ENCODE peak calls at places on chromosomes 7 and 10, in seven cellular contexts. One of them, this sample, is unnamed.

GRCh38 chr10:62266147-62266546 is 2.5 kb downstream of the RTKN2 start:
- DNase-seq in K562: no peak
- DNase-seq in A549: no peak
- DNase-seq in adrenal gland: no peak
- DNase-seq in ovary: no peak
- DNase-seq in heart left ventricle: no peak
- DNase-seq in spleen: no peak
- DNase-seq in this sample: no peak

GRCh38 chr7:151586531-151587270 is 67.0 kb upstream of the RHEB start:
- DNase-seq in adrenal gland: no peak
- DNase-seq in heart left ventricle: no peak
- DNase-seq in A549: no peak
- DNase-seq in ovary: no peak
- DNase-seq in K562: no peak
- DNase-seq in spleen: no peak
- DNase-seq in this sample: no peak

GRCh38 chr7:100891555-100891954 is 2.0 kb upstream of the UFSP1 start:
- DNase-seq in heart left ventricle: peak
- DNase-seq in A549: no peak
- DNase-seq in adrenal gland: no peak
- DNase-seq in K562: no peak
- DNase-seq in spleen: no peak
- DNase-seq in ovary: no peak
- DNase-seq in this sample: no peak

GRCh38 chr10:127884501-127884900 is 8.2 kb downstream of the CLRN3 start:
- DNase-seq in heart left ventricle: no peak
- DNase-seq in K562: no peak
- DNase-seq in spleen: no peak
- DNase-seq in adrenal gland: no peak
- DNase-seq in ovary: no peak
- DNase-seq in A549: no peak
- DNase-seq in this sample: no peak

GRCh38 chr10:102682441-102682840 is 31.8 kb downstream of the ARL3 start:
- DNase-seq in A549: no peak
- DNase-seq in heart left ventricle: no peak
- DNase-seq in ovary: no peak
- DNase-seq in spleen: no peak
- DNase-seq in K562: peak
- DNase-seq in adrenal gland: no peak
- DNase-seq in this sample: no peak

GRCh38 chr7:22589641-22590141 is 89.7 kb upstream of the STEAP1B start:
- DNase-seq in K562: no peak
- DNase-seq in A549: no peak
- DNase-seq in ovary: peak
- DNase-seq in spleen: no peak
- DNase-seq in heart left ventricle: peak
- DNase-seq in adrenal gland: peak
- DNase-seq in this sample: no peak

GRCh38 chr7:34296663-34297062 is 361.4 kb upstream of the NPSR1 start:
- DNase-seq in heart left ventricle: no peak
- DNase-seq in ovary: no peak
- DNase-seq in K562: no peak
- DNase-seq in adrenal gland: no peak
- DNase-seq in spleen: no peak
- DNase-seq in A549: no peak
- DNase-seq in this sample: no peak

GRCh38 chr7:34308595-34308994 is 349.4 kb upstream of the NPSR1 start:
- DNase-seq in A549: no peak
- DNase-seq in adrenal gland: no peak
- DNase-seq in heart left ventricle: no peak
- DNase-seq in spleen: no peak
- DNase-seq in ovary: no peak
- DNase-seq in K562: no peak
- DNase-seq in this sample: no peak

GRCh38 chr10:82190432-82191260 is 315.7 kb downstream of the NRG3 start:
- DNase-seq in heart left ventricle: no peak
- DNase-seq in spleen: no peak
- DNase-seq in ovary: no peak
- DNase-seq in adrenal gland: no peak
- DNase-seq in K562: no peak
- DNase-seq in A549: no peak
- DNase-seq in this sample: no peak

GRCh38 chr10:88472540-88472939 is 110.6 kb downstream of the RNLS start:
- DNase-seq in adrenal gland: no peak
- DNase-seq in ovary: no peak
- DNase-seq in K562: no peak
- DNase-seq in A549: no peak
- DNase-seq in spleen: no peak
- DNase-seq in heart left ventricle: no peak
- DNase-seq in this sample: no peak

GRCh38 chr10:91035650-91036292 is 114.9 kb upstream of the ANKRD1 start:
- DNase-seq in ovary: no peak
- DNase-seq in adrenal gland: no peak
- DNase-seq in heart left ventricle: no peak
- DNase-seq in K562: no peak
- DNase-seq in A549: no peak
- DNase-seq in spleen: no peak
- DNase-seq in this sample: no peak
- H3K4me3 ChIP-seq in ovary: no peak
- H3K4me3 ChIP-seq in adrenal gland: no peak
- H3K4me3 ChIP-seq in heart left ventricle: no peak
- H3K4me3 ChIP-seq in K562: no peak
- H3K4me3 ChIP-seq in A549: no peak
- H3K4me3 ChIP-seq in spleen: no peak
- H3K4me3 ChIP-seq in this sample: no peak

DNA sequence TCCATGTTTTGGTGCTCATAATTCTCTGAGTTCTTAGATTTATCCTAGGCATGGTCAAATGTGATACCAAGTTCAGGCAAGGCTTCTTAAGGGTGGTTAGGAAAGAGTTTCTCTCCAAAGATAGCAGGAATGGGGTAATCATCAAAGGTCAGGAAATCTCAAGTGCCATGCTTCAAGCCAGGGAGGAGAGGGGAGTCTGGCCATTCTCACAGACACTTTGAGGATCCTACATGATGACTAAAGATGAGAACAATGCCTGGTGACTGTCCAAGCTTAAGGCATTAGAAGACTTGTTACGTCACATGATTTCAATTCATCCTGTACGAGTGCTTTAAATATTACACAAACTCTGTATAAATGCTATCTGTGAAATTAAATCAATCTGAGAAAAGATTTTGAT is 59.4 kb downstream of the POM121L12 start:
- DNase-seq in heart left ventricle: no peak
- DNase-seq in A549: no peak
- DNase-seq in K562: no peak
- DNase-seq in adrenal gland: no peak
- DNase-seq in spleen: no peak
- DNase-seq in ovary: no peak
- DNase-seq in this sample: no peak
- H3K27ac ChIP-seq in heart left ventricle: no peak
- H3K27ac ChIP-seq in A549: no peak
- H3K27ac ChIP-seq in K562: no peak
- H3K27ac ChIP-seq in adrenal gland: no peak
- H3K27ac ChIP-seq in spleen: no peak
- H3K27ac ChIP-seq in ovary: no peak
- H3K27ac ChIP-seq in this sample: no peak

GRCh38 chr10:944034-944831 is 12.7 kb upstream of the LARP4B start:
- DNase-seq in K562: no peak
- DNase-seq in heart left ventricle: peak
- DNase-seq in spleen: peak
- DNase-seq in adrenal gland: peak
- DNase-seq in ovary: peak
- DNase-seq in A549: no peak
- DNase-seq in this sample: peak
- TF ChIP-seq POLR2A in K562: no peak
- TF ChIP-seq POLR2A in heart left ventricle: no peak
- TF ChIP-seq POLR2A in spleen: no peak
- TF ChIP-seq POLR2A in adrenal gland: no peak
- TF ChIP-seq POLR2A in ovary: no peak
- TF ChIP-seq POLR2A in A549: no peak
- TF ChIP-seq POLR2A in this sample: no peak

GRCh38 chr7:156661637-156662036 is 21.1 kb downstream of the RNF32 start:
- DNase-seq in A549: no peak
- DNase-seq in adrenal gland: no peak
- DNase-seq in spleen: no peak
- DNase-seq in heart left ventricle: no peak
- DNase-seq in K562: peak
- DNase-seq in ovary: no peak
- DNase-seq in this sample: no peak
- H3K4me3 ChIP-seq in A549: no peak
- H3K4me3 ChIP-seq in adrenal gland: no peak
- H3K4me3 ChIP-seq in spleen: no peak
- H3K4me3 ChIP-seq in heart left ventricle: no peak
- H3K4me3 ChIP-seq in K562: no peak
- H3K4me3 ChIP-seq in ovary: no peak
- H3K4me3 ChIP-seq in this sample: no peak

GRCh38 chr7:143327903-143328302 is 12.0 kb downstream of the CLCN1 start:
- DNase-seq in heart left ventricle: no peak
- DNase-seq in spleen: no peak
- DNase-seq in K562: no peak
- DNase-seq in ovary: no peak
- DNase-seq in adrenal gland: no peak
- DNase-seq in A549: no peak
- DNase-seq in this sample: no peak

GRCh38 chr7:143325215-143325614 is 9.3 kb downstream of the CLCN1 start:
- DNase-seq in spleen: no peak
- DNase-seq in A549: no peak
- DNase-seq in ovary: no peak
- DNase-seq in adrenal gland: no peak
- DNase-seq in heart left ventricle: no peak
- DNase-seq in K562: no peak
- DNase-seq in this sample: no peak

GRCh38 chr7:143331179-143331825 is 15.4 kb downstream of the CLCN1 start:
- DNase-seq in spleen: no peak
- DNase-seq in A549: peak
- DNase-seq in heart left ventricle: no peak
- DNase-seq in adrenal gland: no peak
- DNase-seq in K562: no peak
- DNase-seq in ovary: no peak
- DNase-seq in this sample: peak

GRCh38 chr7:143334244-143334643 is 18.3 kb downstream of the CLCN1 start:
- DNase-seq in heart left ventricle: no peak
- DNase-seq in adrenal gland: no peak
- DNase-seq in ovary: no peak
- DNase-seq in K562: no peak
- DNase-seq in A549: no peak
- DNase-seq in spleen: no peak
- DNase-seq in this sample: no peak

DNA sequence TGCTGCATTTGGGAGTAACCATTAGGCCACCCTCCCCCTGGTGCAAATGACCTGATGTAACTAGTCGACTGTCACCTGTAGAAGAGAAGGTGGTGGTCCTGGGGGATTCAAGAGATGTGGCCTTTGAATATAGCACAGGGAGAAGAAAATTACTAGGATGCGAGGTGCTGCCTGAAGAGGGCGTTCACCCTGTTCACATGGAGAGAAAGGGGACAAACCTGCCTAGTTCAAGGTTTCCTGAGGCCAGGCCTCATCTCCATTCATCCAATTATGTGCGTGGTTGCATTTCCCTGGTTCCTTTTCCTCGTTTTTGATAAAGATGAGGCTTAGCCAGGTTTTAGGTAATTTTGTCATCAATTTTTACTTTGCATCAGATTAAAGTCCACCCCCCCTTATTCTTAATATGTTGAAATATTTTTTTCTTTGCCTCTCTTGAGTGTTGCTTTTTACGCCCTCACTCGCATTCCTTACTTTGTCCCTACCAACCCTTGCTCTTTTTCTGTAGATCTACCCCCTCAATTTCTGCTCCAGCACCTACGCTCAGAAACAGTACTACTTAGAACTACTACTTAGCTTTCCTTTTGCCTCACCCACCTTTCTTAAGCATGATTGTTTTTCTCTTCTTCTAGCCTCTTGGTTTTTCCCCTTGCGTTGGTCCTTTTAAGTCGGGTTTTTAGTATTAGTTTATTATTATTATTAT is 13.7 kb downstream of the CLCN1 start:
- DNase-seq in spleen: no peak
- DNase-seq in K562: no peak
- DNase-seq in A549: no peak
- DNase-seq in heart left ventricle: no peak
- DNase-seq in ovary: no peak
- DNase-seq in adrenal gland: no peak
- DNase-seq in this sample: no peak
- H3K27ac ChIP-seq in spleen: no peak
- H3K27ac ChIP-seq in K562: no peak
- H3K27ac ChIP-seq in A549: no peak
- H3K27ac ChIP-seq in heart left ventricle: no peak
- H3K27ac ChIP-seq in ovary: no peak
- H3K27ac ChIP-seq in adrenal gland: no peak
- H3K27ac ChIP-seq in this sample: no peak

DNA sequence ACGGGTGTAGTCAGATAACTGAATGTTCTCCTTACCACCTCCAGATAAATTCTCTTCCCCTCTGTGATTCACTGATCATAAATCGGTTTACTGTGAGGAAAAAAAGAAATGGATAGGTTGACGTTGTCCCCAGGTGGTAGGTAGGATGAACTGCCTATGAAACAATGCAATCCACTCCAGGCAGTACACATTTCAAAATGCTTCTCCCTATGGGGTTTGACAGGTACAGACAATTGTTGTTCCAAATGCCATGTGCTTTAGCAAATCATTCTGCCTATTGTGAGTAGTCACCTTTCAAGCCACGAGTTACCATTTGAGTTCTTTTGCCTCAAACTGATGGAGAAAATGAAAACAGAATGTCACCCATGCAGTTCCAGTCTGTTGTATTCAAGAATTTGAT is 21.8 kb downstream of the VIM start:
- DNase-seq in ovary: no peak
- DNase-seq in heart left ventricle: no peak
- DNase-seq in K562: peak
- DNase-seq in spleen: no peak
- DNase-seq in A549: no peak
- DNase-seq in adrenal gland: no peak
- DNase-seq in this sample: no peak
- TF ChIP-seq POLR2A in ovary: no peak
- TF ChIP-seq POLR2A in heart left ventricle: no peak
- TF ChIP-seq POLR2A in K562: no peak
- TF ChIP-seq POLR2A in spleen: no peak
- TF ChIP-seq POLR2A in A549: no peak
- TF ChIP-seq POLR2A in adrenal gland: no peak
- TF ChIP-seq POLR2A in this sample: no peak

GRCh38 chr10:129843131-129843541 is 120.9 kb downstream of the EBF3 start:
- DNase-seq in ovary: no peak
- DNase-seq in A549: no peak
- DNase-seq in spleen: no peak
- DNase-seq in heart left ventricle: no peak
- DNase-seq in adrenal gland: no peak
- DNase-seq in K562: no peak
- DNase-seq in this sample: no peak
- H3K4me3 ChIP-seq in ovary: no peak
- H3K4me3 ChIP-seq in A549: no peak
- H3K4me3 ChIP-seq in spleen: no peak
- H3K4me3 ChIP-seq in heart left ventricle: no peak
- H3K4me3 ChIP-seq in adrenal gland: no peak
- H3K4me3 ChIP-seq in K562: no peak
- H3K4me3 ChIP-seq in this sample: no peak

DNA sequence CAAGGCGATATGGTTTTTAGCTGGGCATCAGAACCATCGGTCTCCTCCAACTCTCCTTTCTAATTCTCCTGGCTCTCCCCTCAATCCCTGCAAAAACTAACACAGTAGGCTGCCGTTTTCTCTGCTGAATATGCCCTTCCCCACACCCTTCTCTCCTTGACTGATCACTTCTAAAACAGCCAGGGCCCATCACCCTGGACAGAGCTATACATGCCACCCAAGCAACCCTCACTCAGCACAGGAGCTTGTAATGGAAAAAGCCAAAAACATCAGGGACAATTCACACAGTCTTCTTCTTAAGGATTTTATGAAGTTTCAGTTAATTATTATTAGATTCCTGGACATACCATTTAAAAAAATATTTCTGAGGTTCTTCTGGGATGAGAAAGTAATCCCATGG is 61.5 kb downstream of the PIK3AP1 start:
- DNase-seq in A549: no peak
- DNase-seq in adrenal gland: no peak
- DNase-seq in ovary: no peak
- DNase-seq in spleen: no peak
- DNase-seq in heart left ventricle: no peak
- DNase-seq in K562: no peak
- DNase-seq in this sample: no peak
- H3K27ac ChIP-seq in A549: no peak
- H3K27ac ChIP-seq in adrenal gland: no peak
- H3K27ac ChIP-seq in ovary: no peak
- H3K27ac ChIP-seq in spleen: no peak
- H3K27ac ChIP-seq in heart left ventricle: no peak
- H3K27ac ChIP-seq in K562: no peak
- H3K27ac ChIP-seq in this sample: no peak